ENCODE peak calls at places on chromosome 3, in five cellular contexts. One of them, this sample, is unnamed.

GRCh38 chr3:155963557-155963956 is 93.1 kb downstream of the GMPS start:
- DNase-seq in stimulated activated CD8-positive, alpha-beta memory T cell treated with anti-CD3 and anti-CD28 coated beads, Interleukin-7, amount 100 ng/mL, for 1 hour: no peak
- DNase-seq in fibroblast of pulmonary artery: peak
- DNase-seq in kidney tubule cell: peak
- DNase-seq in activated CD4-positive, alpha-beta T cell treated with anti-CD3 and anti-CD28 coated beads for 48 hours: no peak
- DNase-seq in this sample: no peak

GRCh38 chr3:4904801-4905695 is 74.2 kb upstream of the BHLHE40 start:
- DNase-seq in stimulated activated CD8-positive, alpha-beta memory T cell treated with anti-CD3 and anti-CD28 coated beads, Interleukin-7, amount 100 ng/mL, for 1 hour: no peak
- DNase-seq in fibroblast of pulmonary artery: peak
- DNase-seq in kidney tubule cell: peak
- DNase-seq in activated CD4-positive, alpha-beta T cell treated with anti-CD3 and anti-CD28 coated beads for 48 hours: no peak
- DNase-seq in this sample: no peak

GRCh38 chr3:31917303-31917903 is 63.7 kb downstream of the OSBPL10 start:
- DNase-seq in stimulated activated CD8-positive, alpha-beta memory T cell treated with anti-CD3 and anti-CD28 coated beads, Interleukin-7, amount 100 ng/mL, for 1 hour: no peak
- DNase-seq in fibroblast of pulmonary artery: no peak
- DNase-seq in kidney tubule cell: no peak
- DNase-seq in activated CD4-positive, alpha-beta T cell treated with anti-CD3 and anti-CD28 coated beads for 48 hours: no peak
- DNase-seq in this sample: no peak

GRCh38 chr3:127182446-127182845 is 10.5 kb upstream of the PRR23E start:
- DNase-seq in stimulated activated CD8-positive, alpha-beta memory T cell treated with anti-CD3 and anti-CD28 coated beads, Interleukin-7, amount 100 ng/mL, for 1 hour: no peak
- DNase-seq in fibroblast of pulmonary artery: no peak
- DNase-seq in kidney tubule cell: no peak
- DNase-seq in activated CD4-positive, alpha-beta T cell treated with anti-CD3 and anti-CD28 coated beads for 48 hours: no peak
- DNase-seq in this sample: no peak

GRCh38 chr3:132006605-132007204 is 28.1 kb downstream of the CPNE4 start:
- DNase-seq in stimulated activated CD8-positive, alpha-beta memory T cell treated with anti-CD3 and anti-CD28 coated beads, Interleukin-7, amount 100 ng/mL, for 1 hour: no peak
- DNase-seq in fibroblast of pulmonary artery: peak
- DNase-seq in kidney tubule cell: peak
- DNase-seq in activated CD4-positive, alpha-beta T cell treated with anti-CD3 and anti-CD28 coated beads for 48 hours: peak
- DNase-seq in this sample: no peak

GRCh38 chr3:32583708-32584107 is 13.1 kb upstream of the DYNC1LI1 start:
- DNase-seq in stimulated activated CD8-positive, alpha-beta memory T cell treated with anti-CD3 and anti-CD28 coated beads, Interleukin-7, amount 100 ng/mL, for 1 hour: no peak
- DNase-seq in fibroblast of pulmonary artery: no peak
- DNase-seq in kidney tubule cell: no peak
- DNase-seq in activated CD4-positive, alpha-beta T cell treated with anti-CD3 and anti-CD28 coated beads for 48 hours: no peak
- DNase-seq in this sample: no peak

GRCh38 chr3:133437391-133438093 is 37.7 kb downstream of the BFSP2 start:
- DNase-seq in stimulated activated CD8-positive, alpha-beta memory T cell treated with anti-CD3 and anti-CD28 coated beads, Interleukin-7, amount 100 ng/mL, for 1 hour: no peak
- DNase-seq in fibroblast of pulmonary artery: peak
- DNase-seq in kidney tubule cell: peak
- DNase-seq in activated CD4-positive, alpha-beta T cell treated with anti-CD3 and anti-CD28 coated beads for 48 hours: no peak
- DNase-seq in this sample: no peak

GRCh38 chr3:11734-12133 is 184.8 kb upstream of the CHL1 start:
- DNase-seq in stimulated activated CD8-positive, alpha-beta memory T cell treated with anti-CD3 and anti-CD28 coated beads, Interleukin-7, amount 100 ng/mL, for 1 hour: no peak
- DNase-seq in fibroblast of pulmonary artery: no peak
- DNase-seq in kidney tubule cell: no peak
- DNase-seq in activated CD4-positive, alpha-beta T cell treated with anti-CD3 and anti-CD28 coated beads for 48 hours: no peak
- DNase-seq in this sample: no peak

GRCh38 chr3:26438981-26439884 is 183.3 kb upstream of the LRRC3B start:
- DNase-seq in stimulated activated CD8-positive, alpha-beta memory T cell treated with anti-CD3 and anti-CD28 coated beads, Interleukin-7, amount 100 ng/mL, for 1 hour: no peak
- DNase-seq in fibroblast of pulmonary artery: no peak
- DNase-seq in kidney tubule cell: peak
- DNase-seq in activated CD4-positive, alpha-beta T cell treated with anti-CD3 and anti-CD28 coated beads for 48 hours: no peak
- DNase-seq in this sample: no peak

GRCh38 chr3:14451844-14452533 is 49.6 kb downstream of the SLC6A6 start:
- DNase-seq in stimulated activated CD8-positive, alpha-beta memory T cell treated with anti-CD3 and anti-CD28 coated beads, Interleukin-7, amount 100 ng/mL, for 1 hour: no peak
- DNase-seq in fibroblast of pulmonary artery: peak
- DNase-seq in kidney tubule cell: peak
- DNase-seq in activated CD4-positive, alpha-beta T cell treated with anti-CD3 and anti-CD28 coated beads for 48 hours: no peak
- DNase-seq in this sample: no peak

GRCh38 chr3:180934638-180935037 is 22.2 kb downstream of the FXR1 start:
- DNase-seq in stimulated activated CD8-positive, alpha-beta memory T cell treated with anti-CD3 and anti-CD28 coated beads, Interleukin-7, amount 100 ng/mL, for 1 hour: no peak
- DNase-seq in fibroblast of pulmonary artery: no peak
- DNase-seq in kidney tubule cell: peak
- DNase-seq in activated CD4-positive, alpha-beta T cell treated with anti-CD3 and anti-CD28 coated beads for 48 hours: no peak
- DNase-seq in this sample: no peak

GRCh38 chr3:186496016-186496415 is 48.2 kb downstream of the CRYGS start:
- DNase-seq in stimulated activated CD8-positive, alpha-beta memory T cell treated with anti-CD3 and anti-CD28 coated beads, Interleukin-7, amount 100 ng/mL, for 1 hour: no peak
- DNase-seq in fibroblast of pulmonary artery: no peak
- DNase-seq in kidney tubule cell: no peak
- DNase-seq in activated CD4-positive, alpha-beta T cell treated with anti-CD3 and anti-CD28 coated beads for 48 hours: no peak
- DNase-seq in this sample: no peak

GRCh38 chr3:105233056-105233455 is 133.7 kb upstream of the ALCAM start:
- DNase-seq in stimulated activated CD8-positive, alpha-beta memory T cell treated with anti-CD3 and anti-CD28 coated beads, Interleukin-7, amount 100 ng/mL, for 1 hour: no peak
- DNase-seq in fibroblast of pulmonary artery: peak
- DNase-seq in kidney tubule cell: peak
- DNase-seq in activated CD4-positive, alpha-beta T cell treated with anti-CD3 and anti-CD28 coated beads for 48 hours: no peak
- DNase-seq in this sample: no peak

GRCh38 chr3:150312018-150312657 is 96.0 kb upstream of the TSC22D2 start:
- DNase-seq in stimulated activated CD8-positive, alpha-beta memory T cell treated with anti-CD3 and anti-CD28 coated beads, Interleukin-7, amount 100 ng/mL, for 1 hour: no peak
- DNase-seq in fibroblast of pulmonary artery: no peak
- DNase-seq in kidney tubule cell: no peak
- DNase-seq in activated CD4-positive, alpha-beta T cell treated with anti-CD3 and anti-CD28 coated beads for 48 hours: no peak
- DNase-seq in this sample: no peak

GRCh38 chr3:36695769-36696137 is 68.6 kb downstream of the DCLK3 start:
- DNase-seq in stimulated activated CD8-positive, alpha-beta memory T cell treated with anti-CD3 and anti-CD28 coated beads, Interleukin-7, amount 100 ng/mL, for 1 hour: no peak
- DNase-seq in fibroblast of pulmonary artery: peak
- DNase-seq in kidney tubule cell: peak
- DNase-seq in activated CD4-positive, alpha-beta T cell treated with anti-CD3 and anti-CD28 coated beads for 48 hours: no peak
- DNase-seq in this sample: no peak

GRCh38 chr3:98746882-98747281 is 16.3 kb upstream of the ST3GAL6 start:
- DNase-seq in stimulated activated CD8-positive, alpha-beta memory T cell treated with anti-CD3 and anti-CD28 coated beads, Interleukin-7, amount 100 ng/mL, for 1 hour: no peak
- DNase-seq in fibroblast of pulmonary artery: peak
- DNase-seq in kidney tubule cell: no peak
- DNase-seq in activated CD4-positive, alpha-beta T cell treated with anti-CD3 and anti-CD28 coated beads for 48 hours: no peak
- DNase-seq in this sample: no peak

GRCh38 chr3:11364181-11364580 is 92.0 kb downstream of the ATG7 start:
- DNase-seq in stimulated activated CD8-positive, alpha-beta memory T cell treated with anti-CD3 and anti-CD28 coated beads, Interleukin-7, amount 100 ng/mL, for 1 hour: no peak
- DNase-seq in fibroblast of pulmonary artery: no peak
- DNase-seq in kidney tubule cell: peak
- DNase-seq in activated CD4-positive, alpha-beta T cell treated with anti-CD3 and anti-CD28 coated beads for 48 hours: no peak
- DNase-seq in this sample: no peak

GRCh38 chr3:52299815-52300611 is 12.4 kb downstream of the GLYCTK start:
- DNase-seq in stimulated activated CD8-positive, alpha-beta memory T cell treated with anti-CD3 and anti-CD28 coated beads, Interleukin-7, amount 100 ng/mL, for 1 hour: no peak
- DNase-seq in fibroblast of pulmonary artery: peak
- DNase-seq in kidney tubule cell: peak
- DNase-seq in activated CD4-positive, alpha-beta T cell treated with anti-CD3 and anti-CD28 coated beads for 48 hours: no peak
- DNase-seq in this sample: no peak

GRCh38 chr3:3127432-3128010 is 781 bp downstream of the TRNT1 start:
- DNase-seq in stimulated activated CD8-positive, alpha-beta memory T cell treated with anti-CD3 and anti-CD28 coated beads, Interleukin-7, amount 100 ng/mL, for 1 hour: no peak
- DNase-seq in fibroblast of pulmonary artery: no peak
- DNase-seq in kidney tubule cell: peak
- DNase-seq in activated CD4-positive, alpha-beta T cell treated with anti-CD3 and anti-CD28 coated beads for 48 hours: peak
- DNase-seq in this sample: no peak

GRCh38 chr3:111584724-111585123 is 10.4 kb downstream of the ZBED2 start:
- DNase-seq in stimulated activated CD8-positive, alpha-beta memory T cell treated with anti-CD3 and anti-CD28 coated beads, Interleukin-7, amount 100 ng/mL, for 1 hour: no peak
- DNase-seq in fibroblast of pulmonary artery: no peak
- DNase-seq in kidney tubule cell: peak
- DNase-seq in activated CD4-positive, alpha-beta T cell treated with anti-CD3 and anti-CD28 coated beads for 48 hours: no peak
- DNase-seq in this sample: no peak

GRCh38 chr3:852033-852432 is 240.8 kb upstream of the CNTN6 start:
- DNase-seq in stimulated activated CD8-positive, alpha-beta memory T cell treated with anti-CD3 and anti-CD28 coated beads, Interleukin-7, amount 100 ng/mL, for 1 hour: no peak
- DNase-seq in fibroblast of pulmonary artery: no peak
- DNase-seq in kidney tubule cell: peak
- DNase-seq in activated CD4-positive, alpha-beta T cell treated with anti-CD3 and anti-CD28 coated beads for 48 hours: no peak
- DNase-seq in this sample: no peak

GRCh38 chr3:169456900-169457299 is 206.6 kb downstream of the MECOM start:
- DNase-seq in stimulated activated CD8-positive, alpha-beta memory T cell treated with anti-CD3 and anti-CD28 coated beads, Interleukin-7, amount 100 ng/mL, for 1 hour: no peak
- DNase-seq in fibroblast of pulmonary artery: no peak
- DNase-seq in kidney tubule cell: no peak
- DNase-seq in activated CD4-positive, alpha-beta T cell treated with anti-CD3 and anti-CD28 coated beads for 48 hours: no peak
- DNase-seq in this sample: no peak

GRCh38 chr3:41575754-41576153 is 376.4 kb downstream of the CTNNB1 start:
- DNase-seq in stimulated activated CD8-positive, alpha-beta memory T cell treated with anti-CD3 and anti-CD28 coated beads, Interleukin-7, amount 100 ng/mL, for 1 hour: no peak
- DNase-seq in fibroblast of pulmonary artery: no peak
- DNase-seq in kidney tubule cell: no peak
- DNase-seq in activated CD4-positive, alpha-beta T cell treated with anti-CD3 and anti-CD28 coated beads for 48 hours: no peak
- DNase-seq in this sample: no peak

GRCh38 chr3:47399531-47400270 is 18.9 kb downstream of the PTPN23 start:
- DNase-seq in stimulated activated CD8-positive, alpha-beta memory T cell treated with anti-CD3 and anti-CD28 coated beads, Interleukin-7, amount 100 ng/mL, for 1 hour: no peak
- DNase-seq in fibroblast of pulmonary artery: no peak
- DNase-seq in kidney tubule cell: no peak
- DNase-seq in activated CD4-positive, alpha-beta T cell treated with anti-CD3 and anti-CD28 coated beads for 48 hours: no peak
- DNase-seq in this sample: no peak

GRCh38 chr3:114958930-114959329 is 188.2 kb downstream of the ZBTB20 start:
- DNase-seq in stimulated activated CD8-positive, alpha-beta memory T cell treated with anti-CD3 and anti-CD28 coated beads, Interleukin-7, amount 100 ng/mL, for 1 hour: no peak
- DNase-seq in fibroblast of pulmonary artery: no peak
- DNase-seq in kidney tubule cell: no peak
- DNase-seq in activated CD4-positive, alpha-beta T cell treated with anti-CD3 and anti-CD28 coated beads for 48 hours: no peak
- DNase-seq in this sample: no peak

GRCh38 chr3:116836286-116836685 is 126.7 kb downstream of the TUSC7 start:
- DNase-seq in stimulated activated CD8-positive, alpha-beta memory T cell treated with anti-CD3 and anti-CD28 coated beads, Interleukin-7, amount 100 ng/mL, for 1 hour: no peak
- DNase-seq in fibroblast of pulmonary artery: no peak
- DNase-seq in kidney tubule cell: peak
- DNase-seq in activated CD4-positive, alpha-beta T cell treated with anti-CD3 and anti-CD28 coated beads for 48 hours: no peak
- DNase-seq in this sample: no peak

GRCh38 chr3:53342353-53342752 is 5.0 kb downstream of the DCP1A start:
- DNase-seq in stimulated activated CD8-positive, alpha-beta memory T cell treated with anti-CD3 and anti-CD28 coated beads, Interleukin-7, amount 100 ng/mL, for 1 hour: no peak
- DNase-seq in fibroblast of pulmonary artery: peak
- DNase-seq in kidney tubule cell: peak
- DNase-seq in activated CD4-positive, alpha-beta T cell treated with anti-CD3 and anti-CD28 coated beads for 48 hours: no peak
- DNase-seq in this sample: no peak

GRCh38 chr3:128698211-128699011 is 27.6 kb upstream of the RAB7A start:
- DNase-seq in stimulated activated CD8-positive, alpha-beta memory T cell treated with anti-CD3 and anti-CD28 coated beads, Interleukin-7, amount 100 ng/mL, for 1 hour: no peak
- DNase-seq in fibroblast of pulmonary artery: peak
- DNase-seq in kidney tubule cell: peak
- DNase-seq in activated CD4-positive, alpha-beta T cell treated with anti-CD3 and anti-CD28 coated beads for 48 hours: peak
- DNase-seq in this sample: no peak

GRCh38 chr3:194711913-194712312 is 26.2 kb downstream of the FAM43A start:
- DNase-seq in stimulated activated CD8-positive, alpha-beta memory T cell treated with anti-CD3 and anti-CD28 coated beads, Interleukin-7, amount 100 ng/mL, for 1 hour: no peak
- DNase-seq in fibroblast of pulmonary artery: peak
- DNase-seq in kidney tubule cell: peak
- DNase-seq in activated CD4-positive, alpha-beta T cell treated with anti-CD3 and anti-CD28 coated beads for 48 hours: no peak
- DNase-seq in this sample: no peak

GRCh38 chr3:150106752-150107428 is 136.2 kb upstream of the PFN2 start:
- DNase-seq in stimulated activated CD8-positive, alpha-beta memory T cell treated with anti-CD3 and anti-CD28 coated beads, Interleukin-7, amount 100 ng/mL, for 1 hour: no peak
- DNase-seq in fibroblast of pulmonary artery: peak
- DNase-seq in kidney tubule cell: peak
- DNase-seq in activated CD4-positive, alpha-beta T cell treated with anti-CD3 and anti-CD28 coated beads for 48 hours: no peak
- DNase-seq in this sample: no peak

GRCh38 chr3:113983544-113983943 is 35.7 kb downstream of the ZDHHC23 start:
- DNase-seq in stimulated activated CD8-positive, alpha-beta memory T cell treated with anti-CD3 and anti-CD28 coated beads, Interleukin-7, amount 100 ng/mL, for 1 hour: no peak
- DNase-seq in fibroblast of pulmonary artery: no peak
- DNase-seq in kidney tubule cell: no peak
- DNase-seq in activated CD4-positive, alpha-beta T cell treated with anti-CD3 and anti-CD28 coated beads for 48 hours: no peak
- DNase-seq in this sample: no peak

GRCh38 chr3:176032043-176032442 is 1165.2 kb downstream of the TBL1XR1 start:
- DNase-seq in stimulated activated CD8-positive, alpha-beta memory T cell treated with anti-CD3 and anti-CD28 coated beads, Interleukin-7, amount 100 ng/mL, for 1 hour: no peak
- DNase-seq in fibroblast of pulmonary artery: no peak
- DNase-seq in kidney tubule cell: no peak
- DNase-seq in activated CD4-positive, alpha-beta T cell treated with anti-CD3 and anti-CD28 coated beads for 48 hours: no peak
- DNase-seq in this sample: no peak

GRCh38 chr3:73602171-73602570 is 22.6 kb downstream of the PDZRN3 start:
- DNase-seq in stimulated activated CD8-positive, alpha-beta memory T cell treated with anti-CD3 and anti-CD28 coated beads, Interleukin-7, amount 100 ng/mL, for 1 hour: no peak
- DNase-seq in fibroblast of pulmonary artery: peak
- DNase-seq in kidney tubule cell: peak
- DNase-seq in activated CD4-positive, alpha-beta T cell treated with anti-CD3 and anti-CD28 coated beads for 48 hours: no peak
- DNase-seq in this sample: no peak

GRCh38 chr3:146781059-146781458 is 175.9 kb upstream of the PLSCR5 start:
- DNase-seq in stimulated activated CD8-positive, alpha-beta memory T cell treated with anti-CD3 and anti-CD28 coated beads, Interleukin-7, amount 100 ng/mL, for 1 hour: no peak
- DNase-seq in fibroblast of pulmonary artery: no peak
- DNase-seq in kidney tubule cell: no peak
- DNase-seq in activated CD4-positive, alpha-beta T cell treated with anti-CD3 and anti-CD28 coated beads for 48 hours: no peak
- DNase-seq in this sample: no peak

GRCh38 chr3:25478964-25479726 is 51.1 kb downstream of the RARB start:
- DNase-seq in stimulated activated CD8-positive, alpha-beta memory T cell treated with anti-CD3 and anti-CD28 coated beads, Interleukin-7, amount 100 ng/mL, for 1 hour: no peak
- DNase-seq in fibroblast of pulmonary artery: no peak
- DNase-seq in kidney tubule cell: no peak
- DNase-seq in activated CD4-positive, alpha-beta T cell treated with anti-CD3 and anti-CD28 coated beads for 48 hours: no peak
- DNase-seq in this sample: no peak